ENCODE peak calls at places on chromosomes 12 and 14, in nine cellular contexts. T, N, X, E, R, B, Y, F and S are unnamed samples.

GRCh38 chr14:46368275-46368674 is 283.3 kb downstream of the RPL10L start:
- DNase-seq in N (no peak), B (no peak), F (no peak), T (no peak), R (no peak), X (no peak), E (no peak), Y (no peak), S (no peak)

GRCh38 chr14:67999290-67999689 is 179.7 kb downstream of the RAD51B start:
- DNase-seq in Y (no peak), F (no peak), E (no peak), N (no peak), T (no peak), X (no peak), R (no peak), B (no peak), S (peak)

GRCh38 chr14:102403028-102403427 is 40.3 kb downstream of the TECPR2 start:
- DNase-seq in Y (no peak), T (no peak), E (no peak), X (no peak), R (no peak), B (no peak), N (no peak), F (no peak), S (no peak)

GRCh38 chr14:22428681-22429315 is 160.2 kb downstream of the DAD1 start:
- DNase-seq in B (no peak), N (no peak), E (no peak), T (no peak), F (no peak), Y (no peak), X (no peak), R (no peak), S (no peak)

GRCh38 chr14:103347091-103347815 is 13.2 kb downstream of the EIF5 start:
- DNase-seq in F (no peak), N (no peak), X (no peak), T (no peak), E (no peak), Y (no peak), B (no peak), R (no peak), S (no peak)

GRCh38 chr14:60164404-60164716 is 838 bp downstream of the DHRS7 start:
- DNase-seq in Y (no peak), N (no peak), R (no peak), F (no peak), E (no peak), B (no peak), X (no peak), T (no peak), S (no peak)

GRCh38 chr12:94150483-94151225 is 2.3 kb downstream of the PLXNC1 start:
- DNase-seq in N (no peak), F (no peak), X (peak), B (peak), R (peak), E (no peak), Y (peak), T (peak), S (no peak)

GRCh38 chr14:92373336-92373735 is 50.4 kb downstream of the SLC24A4 start:
- DNase-seq in Y (no peak), E (no peak), R (no peak), F (no peak), N (no peak), B (no peak), X (no peak), T (no peak), S (no peak)

GRCh38 chr12:47237751-47238211 is 158.0 kb upstream of the AMIGO2 start:
- DNase-seq in R (no peak), X (no peak), E (no peak), Y (no peak), N (no peak), T (no peak), F (no peak), B (no peak), S (no peak)

GRCh38 chr12:114976361-114976760 is 292.4 kb upstream of the TBX3 start:
- DNase-seq in T (no peak), X (no peak), F (no peak), R (no peak), E (no peak), N (no peak), Y (no peak), B (no peak), S (no peak)

GRCh38 chr14:72305555-72305954 is 373.3 kb downstream of the RGS6 start:
- DNase-seq in R (no peak), N (no peak), B (no peak), F (no peak), T (no peak), E (no peak), Y (no peak), X (no peak), S (no peak)

GRCh38 chr12:103745962-103746361 is 95.1 kb downstream of the NT5DC3 start:
- DNase-seq in E (no peak), Y (no peak), X (no peak), N (no peak), T (no peak), R (no peak), B (no peak), F (no peak), S (no peak)

GRCh38 chr14:22980672-22981089 is 1.7 kb downstream of the AJUBA start:
- DNase-seq in B (no peak), Y (no peak), E (no peak), N (no peak), X (peak), R (no peak), T (peak), F (no peak), S (peak)

GRCh38 chr12:6828671-6829531 is 694 bp downstream of the P3H3 start:
- DNase-seq in N (no peak), F (peak), E (no peak), R (peak), B (peak), T (peak), X (peak), Y (no peak), S (no peak)

GRCh38 chr14:104150201-104151027 is 12.0 kb downstream of the KIF26A start:
- DNase-seq in F (no peak), E (peak), N (no peak), R (no peak), Y (no peak), X (peak), B (no peak), T (no peak), S (no peak)

GRCh38 chr12:73181244-73181643 is 909.1 kb downstream of the TRHDE start:
- DNase-seq in X (peak), T (no peak), F (no peak), R (no peak), N (no peak), E (no peak), B (no peak), Y (no peak), S (no peak)

GRCh38 chr12:117680311-117680710 is 288.5 kb downstream of the KSR2 start:
- DNase-seq in R (no peak), T (no peak), B (no peak), E (no peak), X (no peak), Y (no peak), F (no peak), N (no peak), S (no peak)

GRCh38 chr14:63781686-63782085 is 53.8 kb upstream of the SGPP1 start:
- DNase-seq in B (no peak), X (no peak), N (no peak), E (no peak), Y (no peak), T (no peak), F (no peak), R (no peak), S (no peak)